ENCODE peak calls at places on chromosomes 5 and 9, in four cellular contexts. One of them, this sample, is unnamed.
A peak's percentile ranks its signal among the peaks of the same experiment; 100 is the strongest.

GRCh38 chr5:36770125-36770524 is 106.4 kb upstream of the NIPBL start:
- ATAC-seq in upper lobe of left lung: no peak
- ATAC-seq in HepG2: no peak
- ATAC-seq in HCT116: no peak
- ATAC-seq in this sample: no peak

GRCh38 chr5:116374434-116374852 is 200.2 kb downstream of the SEMA6A start:
- ATAC-seq in upper lobe of left lung: no peak
- ATAC-seq in HepG2: no peak
- ATAC-seq in HCT116: no peak
- ATAC-seq in this sample: no peak

GRCh38 chr5:81972496-81972791 is 621 bp downstream of the ATG10 start:
- ATAC-seq in upper lobe of left lung: no peak
- ATAC-seq in HepG2: no peak
- ATAC-seq in HCT116: no peak
- ATAC-seq in this sample: no peak

GRCh38 chr5:120655828-120656435 is 191.8 kb downstream of the PRR16 start:
- ATAC-seq in upper lobe of left lung: no peak
- ATAC-seq in HepG2: peak; percentile 81
- ATAC-seq in HCT116: peak; percentile 93
- ATAC-seq in this sample: no peak

GRCh38 chr9:91682806-91683205 is 259.2 kb upstream of the NFIL3 start:
- ATAC-seq in upper lobe of left lung: no peak
- ATAC-seq in HepG2: no peak
- ATAC-seq in HCT116: no peak
- ATAC-seq in this sample: no peak

GRCh38 chr9:34986541-34987047 is 3.0 kb upstream of the DNAJB5 start:
- ATAC-seq in upper lobe of left lung: no peak
- ATAC-seq in HepG2: no peak
- ATAC-seq in HCT116: no peak
- ATAC-seq in this sample: no peak

GRCh38 chr5:149457393-149457763 is 78.3 kb upstream of the IL17B start:
- ATAC-seq in upper lobe of left lung: no peak
- ATAC-seq in HepG2: no peak
- ATAC-seq in HCT116: no peak
- ATAC-seq in this sample: no peak

GRCh38 chr9:4740373-4740622 is 704 bp downstream of the AK3 start:
- ATAC-seq in upper lobe of left lung: no peak
- ATAC-seq in HepG2: no peak
- ATAC-seq in HCT116: no peak
- ATAC-seq in this sample: no peak

GRCh38 chr5:14348142-14348541 is 205.0 kb downstream of the TRIO start:
- ATAC-seq in upper lobe of left lung: no peak
- ATAC-seq in HepG2: no peak
- ATAC-seq in HCT116: no peak
- ATAC-seq in this sample: no peak

GRCh38 chr5:143001764-143002351 is 231.7 kb downstream of the ARHGAP26 start:
- ATAC-seq in upper lobe of left lung: no peak
- ATAC-seq in HepG2: peak; percentile 52
- ATAC-seq in HCT116: no peak
- ATAC-seq in this sample: no peak

GRCh38 chr5:37182667-37183066 is 66.5 kb downstream of the CPLANE1 start:
- ATAC-seq in upper lobe of left lung: no peak
- ATAC-seq in HepG2: no peak
- ATAC-seq in HCT116: no peak
- ATAC-seq in this sample: no peak

GRCh38 chr5:166257656-166258055 is 2033.8 kb upstream of the WWC1 start:
- ATAC-seq in upper lobe of left lung: no peak
- ATAC-seq in HepG2: no peak
- ATAC-seq in HCT116: no peak
- ATAC-seq in this sample: no peak

GRCh38 chr9:23538604-23539003 is 287.4 kb downstream of the ELAVL2 start:
- ATAC-seq in upper lobe of left lung: no peak
- ATAC-seq in HepG2: no peak
- ATAC-seq in HCT116: no peak
- ATAC-seq in this sample: no peak

DNA sequence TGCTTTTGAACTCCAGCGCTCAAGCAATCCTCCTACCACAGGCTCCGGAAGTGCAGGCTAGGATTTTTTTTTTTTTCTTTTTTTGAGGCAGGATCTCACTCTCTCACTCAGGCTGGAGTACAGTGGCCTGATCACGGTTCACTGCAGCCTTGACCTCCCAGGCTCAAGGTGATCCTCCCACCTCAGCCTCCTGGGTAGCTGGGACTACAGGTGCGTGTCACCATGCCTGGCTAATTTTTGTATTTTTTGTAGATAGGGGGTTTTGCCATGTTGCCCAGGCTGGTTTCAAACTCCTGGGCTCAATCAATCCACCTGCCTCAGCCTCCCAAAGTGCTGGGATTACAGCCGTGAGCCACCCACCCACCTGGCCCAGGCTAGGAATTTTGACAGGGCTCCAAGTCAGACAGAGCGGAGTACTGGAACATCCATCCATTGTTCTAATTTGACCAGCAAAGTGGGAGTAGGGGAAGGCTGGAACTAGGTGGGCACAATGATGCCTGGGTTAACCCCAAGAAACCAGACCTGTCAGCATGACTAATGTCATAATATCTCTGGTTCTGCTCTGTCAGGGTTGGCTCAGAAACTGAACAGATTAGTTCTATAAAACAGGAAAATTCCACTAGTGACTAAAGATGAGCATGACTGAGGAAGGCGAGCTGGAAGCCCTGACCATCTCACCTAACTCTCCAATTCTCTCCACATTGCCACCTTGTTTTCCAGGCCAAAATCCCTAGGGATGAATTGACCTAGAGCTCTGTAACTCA is 9.2 kb downstream of the ZBTB5 start:
- ATAC-seq in upper lobe of left lung: no peak
- ATAC-seq in HepG2: peak; percentile 16
- ATAC-seq in HCT116: no peak
- ATAC-seq in this sample: no peak
- TF ChIP-seq POLR2AphosphoS5 in upper lobe of left lung: no peak
- TF ChIP-seq POLR2AphosphoS5 in HepG2: no peak
- TF ChIP-seq POLR2AphosphoS5 in HCT116: no peak
- TF ChIP-seq POLR2AphosphoS5 in this sample: no peak

GRCh38 chr5:60829490-60830266 is 14.4 kb downstream of the ELOVL7 start:
- ATAC-seq in upper lobe of left lung: no peak
- ATAC-seq in HepG2: no peak
- ATAC-seq in HCT116: no peak
- ATAC-seq in this sample: no peak
- H3K4me3 ChIP-seq in upper lobe of left lung: no peak overlapping the region
- H3K4me3 ChIP-seq in HepG2: no peak overlapping the region
- H3K4me3 ChIP-seq in HCT116: no peak overlapping the region
- H3K4me3 ChIP-seq in this sample: no peak overlapping the region

GRCh38 chr9:75170898-75171360 is 82.6 kb downstream of the OSTF1 start:
- ATAC-seq in upper lobe of left lung: no peak
- ATAC-seq in HepG2: no peak
- ATAC-seq in HCT116: no peak
- ATAC-seq in this sample: no peak
- H3K4me1 ChIP-seq in upper lobe of left lung: no peaks in the 10 kb centered on the region
- H3K4me1 ChIP-seq in HepG2: no peaks in the 10 kb centered on the region
- H3K4me1 ChIP-seq in HCT116: no peaks in the 10 kb centered on the region
- H3K4me1 ChIP-seq in this sample: no peaks in the 10 kb centered on the region

GRCh38 chr5:126868961-126869451 is 92.1 kb downstream of the LMNB1 start:
- ATAC-seq in upper lobe of left lung: peak; percentile 16
- ATAC-seq in HepG2: no peak
- ATAC-seq in HCT116: no peak
- ATAC-seq in this sample: no peak
- TF ChIP-seq POLR2AphosphoS5 in upper lobe of left lung: no peak
- TF ChIP-seq POLR2AphosphoS5 in HepG2: no peak
- TF ChIP-seq POLR2AphosphoS5 in HCT116: no peak
- TF ChIP-seq POLR2AphosphoS5 in this sample: no peak

GRCh38 chr9:118330191-118330986 is 626.2 kb downstream of the TLR4 start:
- ATAC-seq in upper lobe of left lung: no peak
- ATAC-seq in HepG2: no peak
- ATAC-seq in HCT116: no peak
- ATAC-seq in this sample: no peak
- H3K4me3 ChIP-seq in upper lobe of left lung: no peak overlapping the region
- H3K4me3 ChIP-seq in HepG2: no peak overlapping the region
- H3K4me3 ChIP-seq in HCT116: no peak overlapping the region
- H3K4me3 ChIP-seq in this sample: no peak overlapping the region

GRCh38 chr9:136719212-136719880 is 7.0 kb downstream of the DIPK1B start:
- ATAC-seq in upper lobe of left lung: peak; percentile 1
- ATAC-seq in HepG2: peak; percentile 34
- ATAC-seq in HCT116: no peak
- ATAC-seq in this sample: no peak
- H3K4me1 ChIP-seq in upper lobe of left lung: peaks cover 71% of the 10 kb centered on the region
- H3K4me1 ChIP-seq in HepG2: peaks cover 3% of the 10 kb centered on the region
- H3K4me1 ChIP-seq in HCT116: no peaks in the 10 kb centered on the region
- H3K4me1 ChIP-seq in this sample: peaks cover 25% of the 10 kb centered on the region

This sample was measured in gastroesophageal sphincter.